ENCODE peak calls at places on chromosomes 16 and 17, in nine cellular contexts. N is left colon; Y is dorsolateral prefrontal cortex; X is endothelial cell; Q is upper lobe of right lung; R is HFFc6; G is activated T-helper 1 cell treated with anti-CD3 and anti-CD28 coated beads, Interleukin-12 subunit alpha, Interleukin-12 subunit beta, Interleukin-2, Interleukin-4 antibody, amounts not matched to agents 30 ng/mL and 10 ng/mL and 1 ng/mL, durations not matched to agents 14 hours and 24 hours and 36 hours; U is globus pallidus; I is GM18507. J is an unnamed sample.

GRCh38 chr17:41800601-41801373 is 11.0 kb downstream of the P3H4 start:
- DNase-seq in N (peak), Y (no peak), X (no peak), Q (peak), R (peak), G (no peak), U (no peak), I (no peak), J (no peak)

GRCh38 chr16:56451753-56452689 is 667 bp downstream of the OGFOD1 start:
- DNase-seq in N (peak), Y (no peak), X (peak), Q (no peak), R (peak), G (no peak), U (peak), I (peak), J (no peak)

GRCh38 chr16:2236362-2237075 is at the start of gene DNASE1L2:
- DNase-seq in N (no peak), Y (no peak), X (peak), Q (no peak), R (no peak), G (no peak), U (no peak), I (no peak), J (no peak)

GRCh38 chr17:9875441-9875840 is 29.6 kb downstream of the RCVRN start:
- DNase-seq in N (no peak), Y (no peak), X (no peak), Q (no peak), R (peak), G (no peak), U (peak), I (no peak), J (peak)

GRCh38 chr16:28258571-28258970 is 33.8 kb upstream of the SBK1 start:
- DNase-seq in N (no peak), Y (peak), X (no peak), Q (no peak), R (peak), G (no peak), U (no peak), I (no peak), J (no peak)

GRCh38 chr17:37261286-37261685 is 114.5 kb upstream of the C17orf78 start:
- DNase-seq in N (no peak), Y (no peak), X (no peak), Q (no peak), R (no peak), G (no peak), U (no peak), I (no peak), J (peak)

GRCh38 chr16:12149971-12150370 is 173.4 kb downstream of the SNX29 start:
- DNase-seq in N (no peak), Y (no peak), X (no peak), Q (no peak), R (no peak), G (no peak), U (no peak), I (no peak), J (no peak)

GRCh38 chr17:17929655-17930380 is 42.4 kb downstream of the TOM1L2 start:
- DNase-seq in N (no peak), Y (no peak), X (no peak), Q (no peak), R (no peak), G (no peak), U (no peak), I (no peak), J (no peak)

GRCh38 chr16:75252946-75253911 is 1.8 kb upstream of the BCAR1 start:
- DNase-seq in N (no peak), Y (no peak), X (peak), Q (peak), R (peak), G (no peak), U (no peak), I (no peak), J (peak)

GRCh38 chr17:28372203-28372944 is 880 bp downstream of the SARM1 start:
- DNase-seq in N (no peak), Y (no peak), X (no peak), Q (peak), R (no peak), G (no peak), U (peak), I (peak), J (no peak)

GRCh38 chr16:50591209-50591608 is 43.0 kb downstream of the NKD1 start:
- DNase-seq in N (no peak), Y (no peak), X (no peak), Q (no peak), R (no peak), G (no peak), U (no peak), I (no peak), J (no peak)

GRCh38 chr17:78763561-78763960 is 18.5 kb downstream of the CYTH1 start:
- DNase-seq in N (no peak), Y (no peak), X (no peak), Q (no peak), R (no peak), G (no peak), U (no peak), I (no peak), J (no peak)

GRCh38 chr17:57486416-57486815 is 230.1 kb downstream of the MSI2 start:
- DNase-seq in N (no peak), Y (no peak), X (no peak), Q (no peak), R (no peak), G (no peak), U (no peak), I (no peak), J (no peak)

GRCh38 chr17:29143894-29144293 is 36.3 kb downstream of the MYO18A start:
- DNase-seq in N (no peak), Y (no peak), X (peak), Q (no peak), R (peak), G (no peak), U (peak), I (no peak), J (peak)

GRCh38 chr16:12753203-12754023 is 50.3 kb downstream of the CPPED1 start:
- DNase-seq in N (no peak), Y (no peak), X (no peak), Q (no peak), R (no peak), G (no peak), U (no peak), I (no peak), J (no peak)

GRCh38 chr17:42653179-42654124 is 5.6 kb upstream of the TUBG2 start:
- DNase-seq in N (no peak), Y (peak), X (no peak), Q (no peak), R (peak), G (no peak), U (no peak), I (no peak), J (no peak)